ENCODE peak calls at places on chromosomes 6 and 20, in four cellular contexts. J is SK-N-SH, Q is HepG2, V is K562. R is an unnamed sample.

GRCh38 chr6:53023323-53023722 is 28.2 kb upstream of the GSTA4 start:
- DNase-seq in Q (no peak), V (no peak), J (no peak), R (no peak)

GRCh38 chr20:37408930-37409210 is 62.9 kb downstream of the SRC start:
- DNase-seq in V (no peak), J (no peak), Q (no peak), R (no peak)

GRCh38 chr6:158005626-158006180 is 24.0 kb downstream of the SYNJ2 start:
- DNase-seq in V (no peak), J (no peak), Q (no peak), R (no peak)

GRCh38 chr6:53492860-53493634 is 51.9 kb downstream of the GCLC start:
- DNase-seq in J (peak; percentile 30), Q (peak; percentile 59), V (peak; percentile 45), R (peak; percentile 34)

GRCh38 chr6:44076366-44077200 is 50.7 kb downstream of the MRPL14 start:
- DNase-seq in Q (no peak), J (peak; percentile 91), V (peak; percentile 95), R (no peak)

GRCh38 chr20:58692579-58693225 is at the start of gene NPEPL1:
- DNase-seq in Q (no peak), V (no peak), J (no peak), R (peak; percentile 28)

GRCh38 chr6:10722570-10722819 is 375 bp upstream of the TMEM14C start:
- DNase-seq in Q (no peak), J (no peak), V (no peak), R (no peak)

GRCh38 chr6:20217900-20218299 is 5.6 kb upstream of the MBOAT1 start:
- DNase-seq in V (no peak), Q (no peak), J (no peak), R (no peak)

GRCh38 chr20:38345643-38346042 is 639 bp upstream of the LBP start:
- DNase-seq in V (no peak), Q (peak; percentile 50), J (no peak), R (no peak)

GRCh38 chr6:149844480-149844879 is 19.7 kb downstream of the LRP11 start:
- DNase-seq in V (no peak), Q (no peak), J (no peak), R (no peak)

GRCh38 chr6:74939309-74939708 is 266.5 kb downstream of the COL12A1 start:
- DNase-seq in Q (no peak), V (no peak), J (no peak), R (peak; percentile 49)

GRCh38 chr6:650098-650497 is 6.8 kb downstream of the HUS1B start:
- DNase-seq in J (no peak), Q (no peak), V (no peak), R (no peak)

GRCh38 chr6:92715991-92716390 is 703.4 kb downstream of the EPHA7 start:
- DNase-seq in Q (no peak), J (no peak), V (no peak), R (no peak)

GRCh38 chr6:88967891-88968290 is 4.5 kb upstream of the RNGTT start:
- DNase-seq in V (no peak), Q (no peak), J (no peak), R (no peak)

GRCh38 chr6:20606831-20607230 is 72.6 kb downstream of the CDKAL1 start:
- DNase-seq in J (no peak), V (no peak), Q (no peak), R (no peak)

GRCh38 chr6:165846123-165846966 is 183.3 kb upstream of the PDE10A start:
- DNase-seq in V (no peak), Q (no peak), J (no peak), R (no peak)
- TF ChIP-seq ELF1 in V (no peak), Q (no peak), J (no peak), R (no peak)

DNA sequence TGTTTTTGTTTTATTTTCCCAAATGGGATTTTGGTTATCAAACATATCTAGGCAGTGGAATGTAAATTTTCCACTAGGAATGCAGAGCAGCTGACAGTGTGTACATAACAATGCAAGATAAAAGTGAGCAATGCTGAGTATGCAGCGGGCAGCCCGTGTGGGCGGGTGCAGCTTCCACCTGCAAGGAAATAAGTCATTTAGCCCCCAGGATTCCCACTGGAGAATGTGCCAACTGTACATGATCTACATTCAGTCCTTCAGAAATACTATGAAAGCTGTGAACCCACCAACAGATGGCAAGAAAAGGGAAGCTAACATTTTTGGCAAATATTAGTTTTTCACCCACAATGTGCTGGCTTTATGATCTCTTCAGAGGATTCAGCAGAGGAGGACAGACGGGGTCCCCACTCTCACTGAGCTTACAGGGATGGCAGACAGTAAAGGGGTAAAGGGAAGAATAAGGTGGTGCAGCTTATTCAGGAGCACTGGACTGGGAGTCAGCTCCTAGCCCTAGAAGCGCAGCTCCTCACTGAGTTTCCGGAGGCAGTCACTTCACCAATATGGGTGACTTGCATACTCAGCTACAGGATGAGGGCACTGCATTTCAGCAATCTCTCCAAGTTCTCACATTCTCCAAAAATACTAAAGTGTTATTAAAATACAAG is 44.2 kb downstream of the DCDC2 start:
- DNase-seq in V (no peak), Q (peak; percentile 93), J (no peak), R (no peak)
- TF ChIP-seq ELF1 in V (no peak), Q (peak; percentile 36), J (no peak), R (no peak)

DNA sequence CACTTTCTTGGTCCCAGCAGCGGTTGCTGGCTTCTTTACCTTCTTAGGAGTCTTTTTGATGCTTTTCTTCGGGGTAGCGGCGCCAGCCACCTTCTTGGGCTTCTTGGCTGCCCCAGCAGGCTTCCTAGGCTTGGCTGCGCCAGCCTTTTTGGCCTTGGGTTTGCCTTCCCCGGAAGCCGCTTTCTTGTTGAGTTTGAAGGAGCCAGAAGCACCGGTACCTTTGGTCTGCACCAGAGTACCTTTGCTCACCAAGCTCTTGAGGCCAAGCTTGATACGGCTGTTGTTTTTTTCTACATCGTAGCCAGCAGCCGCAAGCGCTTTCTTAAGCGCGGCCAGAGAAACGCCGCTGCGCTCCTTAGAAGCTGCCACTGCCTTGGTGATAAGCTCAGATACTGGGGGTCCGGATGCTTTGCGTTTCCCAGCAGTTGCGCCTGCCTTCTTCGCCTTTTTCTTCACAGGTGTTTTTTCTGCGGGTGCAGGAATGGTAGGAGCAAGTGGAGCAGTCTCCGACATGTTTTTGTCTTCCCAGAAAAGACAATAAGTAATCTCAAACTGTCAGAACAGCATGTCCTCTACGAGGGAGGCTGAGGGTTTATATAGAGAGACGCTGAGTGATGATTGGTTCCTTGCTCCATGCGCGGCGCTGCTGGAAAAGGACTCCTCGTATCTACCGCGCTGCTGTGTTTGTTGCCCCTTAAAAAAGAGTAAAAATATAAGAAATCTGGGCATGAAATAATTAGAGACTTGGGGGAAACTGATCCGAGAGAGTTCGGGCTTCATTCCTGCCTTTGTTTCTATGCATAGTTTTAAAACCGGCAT is 130.4 kb upstream of the BTN3A2 start:
- DNase-seq in J (peak; percentile 73), V (peak; percentile 71), Q (no peak), R (no peak)
- TF ChIP-seq ELF1 in J (no peak), V (no peak), Q (no peak), R (no peak)

GRCh38 chr6:142301421-142302391 is at the start of gene ADGRG6:
- DNase-seq in Q (peak; percentile 82), J (peak; percentile 26), V (peak; percentile 22), R (peak; percentile 57)

GRCh38 chr6:142302427-142303190 is 802 bp downstream of the ADGRG6 start:
- DNase-seq in Q (peak; percentile 55), V (no peak), J (no peak), R (peak; percentile 53)

GRCh38 chr6:142300302-142300701 is 1.5 kb upstream of the ADGRG6 start:
- DNase-seq in J (no peak), V (no peak), Q (no peak), R (no peak)

GRCh38 chr6:142303191-142303564 is 1.4 kb downstream of the ADGRG6 start:
- DNase-seq in V (no peak), Q (peak; percentile 35), J (no peak), R (no peak)

GRCh38 chr6:142300758-142301251 is 1.0 kb upstream of the ADGRG6 start:
- DNase-seq in Q (peak; percentile 52), J (no peak), V (no peak), R (peak; percentile 55)
- TF ChIP-seq ELF1 in Q (no peak), J (no peak), V (no peak), R (no peak)

DNA sequence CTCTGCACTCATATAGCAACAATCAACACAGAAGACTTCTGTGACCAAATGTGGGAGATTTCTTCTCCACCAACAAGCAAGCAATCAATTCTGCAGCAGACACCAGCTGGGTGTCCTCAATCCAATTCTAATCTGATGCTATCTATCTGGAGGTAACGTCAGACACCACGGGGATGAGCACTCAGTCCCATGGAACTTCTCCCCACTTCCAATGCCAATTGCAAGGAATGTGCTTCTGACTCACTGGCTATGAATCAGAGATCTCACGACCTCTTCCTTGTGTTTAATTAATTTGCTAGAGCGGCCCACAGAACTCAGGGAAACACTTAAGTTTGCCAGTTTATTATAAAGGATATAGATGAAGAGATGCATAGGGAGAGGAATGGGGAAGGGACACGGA is 103.5 kb upstream of the SIRPG start:
- DNase-seq in J (no peak), V (no peak), Q (no peak), R (peak; percentile 13)
- TF ChIP-seq ELF1 in J (no peak), V (no peak), Q (no peak), R (no peak)

DNA sequence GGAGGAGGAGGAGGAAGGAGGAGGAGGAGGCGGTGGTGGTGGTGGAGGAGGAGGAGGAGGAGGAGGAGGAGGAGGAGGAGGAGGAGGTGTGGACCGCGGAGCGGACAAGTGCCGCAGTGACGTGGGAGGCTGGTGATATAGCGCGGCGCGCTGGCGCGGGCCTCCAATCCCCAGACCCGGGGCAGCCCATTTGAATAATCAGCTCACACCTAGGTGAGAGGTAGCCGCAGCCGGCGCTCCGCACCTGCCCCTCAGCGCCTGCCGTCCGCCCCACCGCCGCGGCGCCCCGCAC is 204 bp upstream of the FOXA2 start:
- DNase-seq in Q (peak; percentile 70), J (no peak), V (no peak), R (no peak)
- TF ChIP-seq ELF1 in Q (no peak), J (no peak), V (no peak), R (no peak)

GRCh38 chr20:35673884-35674283 is 9.2 kb upstream of the CPNE1 start:
- DNase-seq in Q (no peak), J (no peak), V (no peak), R (no peak)
- TF ChIP-seq ELF1 in Q (no peak), J (no peak), V (no peak), R (no peak)